ENCODE peak calls at places on chromosomes 11 and 22, in four cellular contexts. J is MM.1S, E is Caco-2, I is AG10803. R is an unnamed sample.
A peak's percentile ranks its signal among the peaks of the same experiment; 100 is the strongest.

GRCh38 chr11:126212089-126212660 is 593 bp downstream of the FAM118B start:
- DNase-seq in J (no peak), E (no peak), I (peak; percentile 15), R (no peak)

GRCh38 chr11:111229604-111230003 is 15.9 kb upstream of the POU2AF2 start:
- DNase-seq in J (no peak), E (no peak), I (no peak), R (no peak)

GRCh38 chr11:14258177-14258935 is 100.6 kb downstream of the RRAS2 start:
- DNase-seq in J (no peak), E (peak; percentile 88), I (peak; percentile 29), R (no peak)

GRCh38 chr11:132643239-132643638 is 889.1 kb downstream of the OPCML start:
- DNase-seq in J (no peak), E (no peak), I (no peak), R (no peak)

GRCh38 chr11:79413258-79413657 is 27.6 kb downstream of the TENM4 start:
- DNase-seq in J (no peak), E (peak; percentile 57), I (peak; percentile 98), R (no peak)

GRCh38 chr11:112605093-112605666 is 344.5 kb upstream of the PLET1 start:
- DNase-seq in J (no peak), E (no peak), I (peak; percentile 59), R (no peak)

GRCh38 chr11:67437082-67437821 is at the start of gene PTPRCAP:
- DNase-seq in J (no peak), E (no peak), I (no peak), R (peak; percentile 85)

GRCh38 chr11:72136677-72137255 is 1.2 kb downstream of the FOLR3 start:
- DNase-seq in J (no peak), E (no peak), I (no peak), R (no peak)

GRCh38 chr11:50182486-50182885 is 149.8 kb downstream of the OR4C45 start:
- DNase-seq in J (no peak), E (no peak), I (no peak), R (no peak)

GRCh38 chr11:112588252-112588668 is 327.6 kb upstream of the PLET1 start:
- DNase-seq in J (peak; percentile 83), E (peak; percentile 69), I (peak; percentile 88), R (peak; percentile 37)

GRCh38 chr11:123973816-123974215 is 3.8 kb downstream of the OR10S1 start:
- DNase-seq in J (no peak), E (no peak), I (peak; percentile 57), R (no peak)

GRCh38 chr22:37515902-37516301 is 3.3 kb downstream of the CARD10 start:
- DNase-seq in J (no peak), E (no peak), I (no peak), R (no peak)

DNA sequence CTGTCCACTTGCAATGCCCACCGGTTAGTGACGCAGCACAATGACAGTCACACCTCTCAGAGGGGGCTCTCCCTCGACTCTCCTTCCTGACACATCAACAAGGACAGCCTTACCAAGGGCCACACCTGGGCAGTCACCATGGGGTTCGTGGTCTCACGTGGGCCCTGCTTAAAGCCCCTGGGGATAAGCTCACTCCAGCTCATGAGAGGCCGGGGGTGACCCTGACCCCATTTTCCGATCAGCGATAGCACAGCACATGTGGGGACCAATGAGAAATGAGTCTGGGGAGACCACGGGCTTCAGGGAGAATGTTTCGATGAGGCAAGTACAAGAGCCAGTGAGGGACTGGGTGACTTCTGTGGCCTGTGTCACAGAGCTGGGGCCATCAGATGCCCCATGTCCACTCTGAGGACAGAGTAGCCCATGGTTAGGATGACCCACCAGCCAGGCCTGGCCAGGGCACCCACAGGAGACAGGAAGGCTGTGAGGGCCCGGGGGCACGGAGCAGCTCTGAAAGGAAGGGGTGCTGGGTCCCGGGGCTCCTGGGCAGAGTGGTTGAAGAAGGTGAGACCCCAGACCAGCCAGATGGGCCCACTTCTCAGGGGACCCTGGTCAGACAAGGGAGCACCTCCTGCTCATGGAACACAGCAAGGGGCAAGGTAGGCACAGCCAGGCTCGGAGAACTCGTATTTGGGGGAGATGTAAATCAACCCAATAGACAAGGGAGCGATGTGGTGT is 128.8 kb downstream of the MED15 start:
- DNase-seq in J (no peak), E (no peak), I (no peak), R (no peak)
- TF ChIP-seq CTCF in J (no peak), E (no peak), I (no peak), R (no peak)

DNA sequence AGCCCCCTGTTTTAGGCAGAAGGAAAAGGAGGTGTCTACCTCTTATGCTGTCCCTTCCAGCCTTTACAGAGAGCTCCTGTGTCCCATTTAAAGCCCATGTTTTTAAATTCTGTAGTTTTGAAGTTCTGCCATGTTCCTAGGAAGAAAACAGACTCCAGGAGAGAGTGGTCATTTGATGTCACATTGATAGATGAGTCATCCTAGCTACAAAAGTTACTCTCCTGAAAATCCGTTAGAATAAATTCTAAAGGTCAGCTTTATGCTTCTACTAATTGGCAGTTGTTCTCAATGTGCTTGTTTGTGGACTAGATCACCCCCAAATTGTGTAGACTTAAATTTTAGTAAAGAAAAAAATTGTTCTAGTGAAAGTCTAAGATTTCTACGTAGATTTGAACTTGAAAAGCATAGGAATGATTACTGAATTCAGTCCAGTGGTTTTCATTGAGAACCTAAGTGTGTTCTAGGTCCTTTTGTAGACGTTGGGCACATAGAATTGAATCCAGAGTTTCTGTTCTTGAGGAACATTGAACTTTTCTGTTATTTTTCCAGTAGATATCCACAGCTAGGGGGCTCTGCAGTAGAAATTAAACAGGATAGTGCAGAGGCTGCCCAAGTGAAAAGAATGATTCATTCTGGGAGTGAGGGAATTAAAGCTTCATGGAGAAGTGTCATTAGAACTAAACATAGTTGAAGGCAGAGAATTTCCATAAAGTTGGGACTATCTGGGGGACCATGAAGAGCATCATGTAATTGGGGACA is 140.6 kb upstream of the RASSF10 start:
- DNase-seq in J (no peak), E (no peak), I (no peak), R (no peak)
- TF ChIP-seq CTCF in J (peak; percentile 7), E (peak; percentile 21), I (peak; percentile 36), R (no peak)

DNA sequence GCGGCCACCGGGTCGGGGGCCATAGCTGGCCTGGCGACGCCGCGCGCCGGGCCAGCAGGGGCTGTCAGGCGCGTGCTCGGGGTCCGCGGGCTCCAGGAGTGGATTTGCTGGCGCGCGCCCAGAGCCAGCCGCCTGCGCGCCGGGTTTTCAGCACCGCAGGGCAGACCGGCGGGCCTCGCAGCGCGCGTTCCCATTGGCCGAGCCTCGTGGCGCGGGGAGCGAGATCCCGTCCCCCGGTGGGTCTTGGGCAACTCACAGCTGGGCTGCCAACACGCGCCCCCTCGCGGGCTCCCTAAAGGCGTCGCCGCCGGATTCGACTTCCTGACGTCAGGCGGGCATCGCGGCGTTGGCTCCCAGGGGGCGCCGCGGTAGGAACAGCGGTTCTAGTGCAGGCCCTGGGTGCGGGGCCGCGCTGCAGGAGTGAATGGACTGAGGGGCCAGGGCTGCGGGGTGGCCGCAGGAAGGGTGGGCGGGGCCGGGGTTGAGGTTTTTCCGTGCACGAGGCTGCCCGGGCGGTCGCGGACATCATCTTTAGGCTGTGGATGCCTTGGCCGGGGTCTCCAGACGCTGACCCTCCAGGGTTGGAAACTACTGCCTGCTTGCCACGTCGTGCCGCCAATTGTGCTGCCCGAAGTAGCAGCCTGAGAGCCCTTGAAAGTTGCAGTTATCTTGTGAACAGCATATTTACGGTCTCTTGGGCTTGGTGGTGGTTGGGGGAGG is at the start of gene FADS1:
- DNase-seq in J (peak; percentile 92), E (peak; percentile 98), I (peak; percentile 91), R (peak; percentile 90)
- TF ChIP-seq CTCF in J (peak; percentile 52), E (peak; percentile 95), I (peak; percentile 52), R (peak; percentile 63)

GRCh38 chr11:391117-392017 is 2.6 kb upstream of the PKP3 start:
- DNase-seq in J (no peak), E (no peak), I (no peak), R (no peak)

GRCh38 chr11:387193-387793 is 6.7 kb upstream of the PKP3 start:
- DNase-seq in J (no peak), E (no peak), I (no peak), R (no peak)

GRCh38 chr11:392102-392777 is 1.8 kb upstream of the PKP3 start:
- DNase-seq in J (no peak), E (no peak), I (no peak), R (no peak)

GRCh38 chr11:393219-394033 is 583 bp upstream of the PKP3 start:
- DNase-seq in J (no peak), E (peak; percentile 88), I (peak; percentile 73), R (no peak)

GRCh38 chr11:390175-390574 is 3.8 kb upstream of the PKP3 start:
- DNase-seq in J (no peak), E (no peak), I (no peak), R (no peak)
- TF ChIP-seq CTCF in J (peak; percentile 33), E (peak; percentile 10), I (no peak), R (no peak)

GRCh38 chr11:46391578-46392420 is at the start of gene CHRM4:
- DNase-seq in J (no peak), E (peak; percentile 84), I (no peak), R (peak; percentile 89)
- TF ChIP-seq CTCF in J (no peak), E (peak; percentile 72), I (peak; percentile 12), R (peak; percentile 46)

GRCh38 chr22:47839586-47840245 is 1077.3 kb downstream of the TBC1D22A start:
- DNase-seq in J (no peak), E (no peak), I (peak; percentile 70), R (no peak)

GRCh38 chr22:47835726-47836125 is 1073.3 kb downstream of the TBC1D22A start:
- DNase-seq in J (peak; percentile 69), E (no peak), I (peak; percentile 99), R (no peak)

GRCh38 chr22:47836957-47837356 is 1074.5 kb downstream of the TBC1D22A start:
- DNase-seq in J (no peak), E (no peak), I (peak; percentile 71), R (no peak)

GRCh38 chr22:47841166-47841565 is 1078.7 kb downstream of the TBC1D22A start:
- DNase-seq in J (no peak), E (no peak), I (no peak), R (no peak)

DNA sequence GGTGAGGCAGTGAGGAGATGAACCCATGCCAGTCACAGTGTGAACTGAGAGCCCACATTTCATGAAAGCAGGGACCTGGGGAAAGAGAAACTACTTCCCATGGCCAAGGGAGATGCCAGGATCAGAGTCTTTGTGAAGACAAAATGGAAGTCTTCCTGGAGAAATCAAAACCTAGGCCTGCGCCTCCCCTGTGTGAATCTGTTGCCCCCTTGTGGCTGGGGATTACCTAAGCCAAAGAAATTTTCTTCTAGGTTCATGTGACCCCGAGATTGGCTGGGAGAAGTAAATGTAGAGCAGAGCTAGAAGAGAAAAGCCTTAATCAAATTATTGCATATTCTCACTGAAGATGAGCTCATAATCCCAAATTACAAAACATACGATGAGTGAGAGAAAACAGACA is 1075.3 kb downstream of the TBC1D22A start:
- DNase-seq in J (peak; percentile 70), E (no peak), I (peak; percentile 24), R (no peak)
- TF ChIP-seq CTCF in J (peak; percentile 70), E (peak; percentile 51), I (peak; percentile 39), R (peak; percentile 41)

GRCh38 chr22:48968201-48968959 is 859.3 kb downstream of the BRD1 start:
- DNase-seq in J (peak; percentile 52), E (no peak), I (no peak), R (no peak)
- TF ChIP-seq CTCF in J (peak; percentile 66), E (peak; percentile 70), I (peak; percentile 37), R (peak; percentile 23)